ENCODE peak calls at places on chromosomes 12 and 14, in ten cellular contexts. E, J, O, H, I, X, A, C, T and G are unnamed samples.

GRCh38 chr12:51941011-51941561 is 10.4 kb upstream of the ACVR1B start:
- DNase-seq in T (no peak), C (no peak), E (peak; percentile 77), I (no peak), A (no peak), X (no peak), O (no peak), H (no peak), J (no peak), G (peak; percentile 43)

GRCh38 chr14:24334431-24335271 is at the start of gene ADCY4:
- DNase-seq in C (no peak), T (no peak), I (no peak), O (no peak), X (peak; percentile 68), A (no peak), J (no peak), E (no peak), H (peak; percentile 64), G (peak; percentile 66)

GRCh38 chr12:79298511-79298910 is 392.3 kb downstream of the PAWR start:
- DNase-seq in A (no peak), E (peak; percentile 21), H (no peak), J (no peak), C (no peak), T (no peak), O (no peak), X (no peak), I (no peak), G (no peak)

GRCh38 chr12:75862692-75863471 is 168.7 kb downstream of the PHLDA1 start:
- DNase-seq in A (no peak), J (no peak), H (no peak), X (no peak), C (no peak), E (peak; percentile 86), I (no peak), T (no peak), O (no peak), G (no peak)

GRCh38 chr14:99816217-99816616 is 23.0 kb downstream of the EML1 start:
- DNase-seq in H (no peak), O (no peak), E (no peak), C (no peak), J (no peak), X (no peak), A (no peak), T (no peak), I (no peak), G (no peak)

GRCh38 chr12:728781-729180 is 23.6 kb upstream of the WNK1 start:
- DNase-seq in T (no peak), A (no peak), C (no peak), I (no peak), H (no peak), J (no peak), O (no peak), X (no peak), E (no peak), G (no peak)

GRCh38 chr12:117975006-117975405 is 6.2 kb upstream of the KSR2 start:
- DNase-seq in A (no peak), J (no peak), E (no peak), O (no peak), I (no peak), T (no peak), X (no peak), C (no peak), H (no peak), G (no peak)

GRCh38 chr14:24235804-24236688 is 3.3 kb downstream of the GMPR2 start:
- DNase-seq in J (no peak), H (no peak), A (peak; percentile 3), E (no peak), I (no peak), C (no peak), T (no peak), O (no peak), X (no peak), G (peak; percentile 23)

GRCh38 chr12:54984602-54985376 is at the start of gene TESPA1:
- DNase-seq in T (no peak), X (peak; percentile 64), I (peak; percentile 95), C (peak; percentile 31), O (peak; percentile 38), A (no peak), H (peak; percentile 61), E (no peak), J (peak; percentile 68), G (peak; percentile 68)
- TF ChIP-seq POLR2A in T (no peak), X (no peak), I (peak; percentile 35), C (no peak), O (no peak), A (no peak), H (no peak), E (no peak), J (no peak), G (no peak)

GRCh38 chr12:4289334-4289878 is 15.8 kb downstream of the CCND2 start:
- DNase-seq in J (no peak), I (no peak), T (no peak), H (peak; percentile 49), E (no peak), X (no peak), O (no peak), C (no peak), A (no peak), G (no peak)

GRCh38 chr12:4286228-4286627 is 12.7 kb downstream of the CCND2 start:
- DNase-seq in X (no peak), I (no peak), A (no peak), H (peak; percentile 6), C (no peak), E (no peak), T (no peak), J (no peak), O (no peak), G (no peak)

GRCh38 chr12:4288296-4289019 is 14.9 kb downstream of the CCND2 start:
- DNase-seq in J (no peak), I (no peak), X (no peak), A (no peak), O (no peak), E (no peak), T (no peak), H (peak; percentile 47), C (no peak), G (no peak)

GRCh38 chr12:4286771-4287317 is 13.3 kb downstream of the CCND2 start:
- DNase-seq in H (no peak), J (no peak), X (no peak), T (no peak), I (no peak), A (no peak), C (no peak), E (no peak), O (no peak), G (no peak)

DNA sequence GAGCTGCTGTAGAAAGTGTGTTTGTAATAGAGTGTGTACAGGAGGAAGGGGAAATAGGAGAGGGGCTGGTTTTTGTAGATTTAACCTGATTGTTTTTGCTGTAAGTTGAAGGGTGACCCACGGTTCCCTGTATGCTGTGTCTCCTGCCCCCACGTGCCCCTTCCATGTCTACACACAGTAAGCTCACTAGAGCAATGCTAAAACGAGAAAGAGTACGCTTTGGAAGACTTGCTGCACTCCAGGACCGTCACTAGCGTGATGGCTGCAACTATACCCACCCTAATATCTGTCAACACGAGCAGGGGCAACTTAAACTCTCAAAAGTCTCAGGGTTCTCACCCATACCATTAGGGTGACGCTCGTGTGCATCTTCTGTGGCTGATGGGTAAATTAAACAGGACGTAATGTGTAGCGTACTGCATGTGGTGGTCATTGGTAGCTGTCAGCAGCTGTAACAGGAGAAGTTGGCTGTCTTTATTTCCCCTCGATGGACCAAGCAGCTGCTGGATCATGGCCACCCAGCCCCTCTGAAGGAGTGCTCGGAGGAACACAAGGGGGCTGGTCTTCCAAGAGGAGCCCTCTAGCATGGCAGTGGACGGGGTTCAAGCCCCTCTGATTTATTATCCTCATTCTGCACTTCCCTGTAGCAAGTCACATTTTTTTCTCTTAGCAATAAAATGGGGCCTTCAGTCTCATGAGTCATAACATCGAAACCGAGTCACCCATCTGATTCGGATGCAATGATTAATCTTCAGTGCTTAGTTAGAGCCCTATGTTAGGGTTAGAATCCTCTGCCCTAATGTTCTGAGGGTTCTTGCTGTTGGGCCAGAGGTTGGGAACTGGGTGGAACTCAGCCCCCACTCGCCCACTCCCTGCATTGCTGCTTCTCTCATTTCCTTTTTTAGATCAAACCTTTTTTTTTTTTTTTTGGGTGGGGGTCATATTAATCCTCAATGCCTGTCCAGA is 14.0 kb downstream of the CCND2 start:
- DNase-seq in O (no peak), T (no peak), C (no peak), A (no peak), H (no peak), X (no peak), I (no peak), J (no peak), E (no peak), G (no peak)
- H3K4me1 ChIP-seq in O (peaks cover 64% of the 10 kb centered on the region), T (peaks cover under 1% of the 10 kb centered on the region), C (peaks cover 13% of the 10 kb centered on the region), A (peaks cover 4% of the 10 kb centered on the region), H (peaks cover 12% of the 10 kb centered on the region), X (peaks cover 83% of the 10 kb centered on the region), I (peaks cover 9% of the 10 kb centered on the region), J (no peaks in the 10 kb centered on the region), E (no peaks in the 10 kb centered on the region), G (no peaks in the 10 kb centered on the region)

GRCh38 chr14:102544745-102545460 is 35.3 kb upstream of the ANKRD9 start:
- DNase-seq in I (no peak), H (no peak), C (no peak), T (no peak), A (no peak), J (no peak), E (no peak), X (no peak), O (no peak), G (no peak)
- TF ChIP-seq POLR2A in I (peak; percentile 75), H (no peak), C (no peak), T (no peak), A (no peak), J (no peak), E (no peak), X (no peak), O (no peak), G (no peak)

GRCh38 chr14:103714063-103714724 is 1.1 kb downstream of the XRCC3 start:
- DNase-seq in X (no peak), E (no peak), I (no peak), O (no peak), H (no peak), C (no peak), T (no peak), J (no peak), A (no peak), G (no peak)

GRCh38 chr14:103718572-103718971 is 3.0 kb downstream of the ZFYVE21 start:
- DNase-seq in O (no peak), C (peak; percentile 74), A (no peak), I (no peak), E (peak; percentile 87), T (no peak), H (no peak), J (no peak), X (no peak), G (no peak)

GRCh38 chr14:103715052-103716000 is at the start of the genes XRCC3 and ZFYVE21:
- DNase-seq in I (peak; percentile 99), H (peak; percentile 100), C (peak; percentile 100), J (peak; percentile 100), T (peak; percentile 99), O (peak; percentile 100), X (peak; percentile 100), A (peak; percentile 100), E (peak; percentile 99), G (peak; percentile 100)

GRCh38 chr14:103716899-103717411 is 1.3 kb downstream of the ZFYVE21 start:
- DNase-seq in O (no peak), I (no peak), A (no peak), C (no peak), X (no peak), H (no peak), E (no peak), J (no peak), T (no peak), G (no peak)

DNA sequence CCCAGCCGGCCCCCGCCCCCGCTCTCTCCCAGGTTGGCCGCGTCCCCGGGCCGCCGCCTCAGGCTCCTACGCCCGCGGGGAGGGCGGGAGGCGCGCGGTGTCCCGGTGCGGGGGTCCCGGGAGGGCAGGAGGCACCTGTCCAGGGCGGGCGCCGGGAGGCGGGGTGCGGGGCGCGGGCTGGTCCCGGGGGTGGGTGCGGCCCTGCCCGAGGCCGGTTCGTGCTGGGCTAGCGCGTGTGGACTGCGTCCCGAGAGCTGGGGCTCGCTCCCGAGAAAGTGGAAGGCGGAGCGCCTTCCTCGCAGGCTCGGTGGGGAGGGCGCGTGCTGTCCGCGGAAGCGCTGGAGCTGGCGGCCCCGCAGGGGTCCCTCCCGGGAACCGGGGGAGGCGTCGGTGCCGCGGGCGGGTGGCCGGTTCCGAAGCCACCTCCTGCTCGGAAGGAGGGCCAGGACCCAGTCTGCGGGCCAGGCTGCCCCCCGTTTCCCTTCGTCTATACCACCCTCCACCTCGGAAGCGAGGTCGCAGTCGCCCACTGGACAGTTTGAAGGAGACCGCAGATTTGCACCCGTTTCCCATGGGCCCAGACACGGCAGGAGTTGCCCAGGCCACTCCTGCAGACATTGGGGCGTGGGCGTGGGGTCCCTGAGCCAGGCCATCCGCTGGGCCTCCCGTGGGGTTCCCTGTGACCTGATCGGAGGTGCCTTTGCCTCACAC is 636 bp downstream of the ZFYVE21 start:
- DNase-seq in E (no peak), C (peak; percentile 53), H (no peak), O (no peak), X (no peak), T (no peak), I (no peak), A (peak; percentile 45), J (peak; percentile 73), G (no peak)
- H3K4me1 ChIP-seq in E (peaks cover 10% of the 10 kb centered on the region), C (peaks cover 18% of the 10 kb centered on the region), H (peaks cover 79% of the 10 kb centered on the region), O (peaks cover 84% of the 10 kb centered on the region), X (peaks cover 50% of the 10 kb centered on the region), T (peaks cover 17% of the 10 kb centered on the region), I (peaks cover 4% of the 10 kb centered on the region), A (peaks cover 53% of the 10 kb centered on the region), J (peaks cover 25% of the 10 kb centered on the region), G (peaks cover 7% of the 10 kb centered on the region)